ENCODE peak calls at places on chromosome 15, in four cellular contexts. One of them, this sample, is unnamed.
A peak's percentile ranks its signal among the peaks of the same experiment; 100 is the strongest.

GRCh38 chr15:38699633-38700230 is 135.1 kb upstream of the RASGRP1 start:
- DNase-seq in SJSA1: peak; percentile 37
- DNase-seq in iPS-NIHi11: peak; percentile 78
- DNase-seq in ovary: no peak
- DNase-seq in this sample: peak; percentile 48

GRCh38 chr15:68821898-68822380 is 1.2 kb upstream of the ANP32A start:
- DNase-seq in SJSA1: no peak
- DNase-seq in ovary: no peak
- DNase-seq in iPS-NIHi11: no peak
- DNase-seq in this sample: no peak

GRCh38 chr15:90259524-90259923 is 5.9 kb upstream of the NGRN start:
- DNase-seq in ovary: no peak
- DNase-seq in SJSA1: peak; percentile 43
- DNase-seq in iPS-NIHi11: no peak
- DNase-seq in this sample: no peak

GRCh38 chr15:33009603-33010002 is 184.9 kb downstream of the FMN1 start:
- DNase-seq in iPS-NIHi11: no peak
- DNase-seq in ovary: no peak
- DNase-seq in SJSA1: no peak
- DNase-seq in this sample: no peak

GRCh38 chr15:56733131-56734012 is at the start of gene ZNF280D:
- DNase-seq in iPS-NIHi11: peak; percentile 69
- DNase-seq in ovary: peak; percentile 91
- DNase-seq in SJSA1: peak; percentile 93
- DNase-seq in this sample: peak; percentile 67

GRCh38 chr15:57684491-57685184 is 21.9 kb upstream of the POLR2M start:
- DNase-seq in SJSA1: no peak
- DNase-seq in iPS-NIHi11: no peak
- DNase-seq in ovary: peak; percentile 34
- DNase-seq in this sample: no peak

GRCh38 chr15:63348392-63348791 is 33.3 kb downstream of the CA12 start:
- DNase-seq in iPS-NIHi11: peak; percentile 47
- DNase-seq in ovary: peak; percentile 42
- DNase-seq in SJSA1: peak; percentile 49
- DNase-seq in this sample: no peak

GRCh38 chr15:46280753-46281521 is 646.1 kb downstream of the SQOR start:
- DNase-seq in SJSA1: peak; percentile 6
- DNase-seq in iPS-NIHi11: no peak
- DNase-seq in ovary: no peak
- DNase-seq in this sample: no peak

GRCh38 chr15:60473135-60473534 is 5.8 kb downstream of the ICE2 start:
- DNase-seq in SJSA1: no peak
- DNase-seq in iPS-NIHi11: no peak
- DNase-seq in ovary: no peak
- DNase-seq in this sample: no peak

GRCh38 chr15:100944237-100944875 is 25.2 kb downstream of the LRRK1 start:
- DNase-seq in iPS-NIHi11: no peak
- DNase-seq in SJSA1: no peak
- DNase-seq in ovary: no peak
- DNase-seq in this sample: no peak

This sample was measured in HEK293T.